ENCODE peak calls at places on chromosomes 5 and 9, in eight cellular contexts. One of them, this sample, is unnamed.

GRCh38 chr9:130444565-130445221 is at the start of gene ASS1:
- DNase-seq in CD8-positive, alpha-beta T cell: peak; percentile 24
- DNase-seq in right lobe of liver: peak; percentile 92
- DNase-seq in neural progenitor cell: peak; percentile 83
- DNase-seq in GM10248: peak; percentile 69
- DNase-seq in fibroblast of villous mesenchyme: no peak
- DNase-seq in AG09309: no peak
- DNase-seq in HCT116: no peak
- DNase-seq in this sample: peak; percentile 91

GRCh38 chr9:8430945-8431344 is 631.4 kb upstream of the DMAC1 start:
- DNase-seq in neural progenitor cell: no peak
- DNase-seq in right lobe of liver: no peak
- DNase-seq in AG09309: no peak
- DNase-seq in HCT116: no peak
- DNase-seq in CD8-positive, alpha-beta T cell: no peak
- DNase-seq in GM10248: no peak
- DNase-seq in fibroblast of villous mesenchyme: no peak
- DNase-seq in this sample: no peak

GRCh38 chr9:127583605-127584053 is 28.4 kb upstream of the STXBP1 start:
- DNase-seq in fibroblast of villous mesenchyme: peak; percentile 77
- DNase-seq in GM10248: no peak
- DNase-seq in AG09309: no peak
- DNase-seq in CD8-positive, alpha-beta T cell: no peak
- DNase-seq in HCT116: no peak
- DNase-seq in neural progenitor cell: no peak
- DNase-seq in right lobe of liver: no peak
- DNase-seq in this sample: no peak

GRCh38 chr5:149747833-149748366 is 17.8 kb downstream of the PPARGC1B start:
- DNase-seq in AG09309: no peak
- DNase-seq in fibroblast of villous mesenchyme: no peak
- DNase-seq in CD8-positive, alpha-beta T cell: no peak
- DNase-seq in neural progenitor cell: no peak
- DNase-seq in HCT116: no peak
- DNase-seq in GM10248: peak; percentile 18
- DNase-seq in right lobe of liver: no peak
- DNase-seq in this sample: no peak

GRCh38 chr5:119274024-119274766 is 81.6 kb upstream of the TNFAIP8 start:
- DNase-seq in neural progenitor cell: no peak
- DNase-seq in fibroblast of villous mesenchyme: peak; percentile 13
- DNase-seq in HCT116: peak; percentile 76
- DNase-seq in AG09309: no peak
- DNase-seq in right lobe of liver: peak; percentile 32
- DNase-seq in CD8-positive, alpha-beta T cell: no peak
- DNase-seq in GM10248: no peak
- DNase-seq in this sample: no peak

GRCh38 chr5:172640822-172641358 is at the start of gene NEURL1B:
- DNase-seq in AG09309: no peak
- DNase-seq in CD8-positive, alpha-beta T cell: peak; percentile 5
- DNase-seq in neural progenitor cell: peak; percentile 95
- DNase-seq in fibroblast of villous mesenchyme: peak; percentile 58
- DNase-seq in GM10248: peak; percentile 65
- DNase-seq in right lobe of liver: peak; percentile 84
- DNase-seq in HCT116: peak; percentile 26
- DNase-seq in this sample: peak; percentile 91

GRCh38 chr5:93099902-93100347 is 481.1 kb downstream of the NR2F1-AS1 start:
- DNase-seq in fibroblast of villous mesenchyme: peak; percentile 75
- DNase-seq in neural progenitor cell: no peak
- DNase-seq in AG09309: no peak
- DNase-seq in GM10248: no peak
- DNase-seq in right lobe of liver: no peak
- DNase-seq in CD8-positive, alpha-beta T cell: no peak
- DNase-seq in HCT116: no peak
- DNase-seq in this sample: no peak

GRCh38 chr9:16871358-16872151 is 1.1 kb upstream of the BNC2 start:
- DNase-seq in right lobe of liver: peak; percentile 57
- DNase-seq in HCT116: no peak
- DNase-seq in AG09309: no peak
- DNase-seq in neural progenitor cell: peak; percentile 67
- DNase-seq in CD8-positive, alpha-beta T cell: no peak
- DNase-seq in fibroblast of villous mesenchyme: peak; percentile 90
- DNase-seq in GM10248: no peak
- DNase-seq in this sample: no peak

GRCh38 chr9:37239224-37239859 is 119.0 kb downstream of the ZCCHC7 start:
- DNase-seq in HCT116: no peak
- DNase-seq in GM10248: no peak
- DNase-seq in fibroblast of villous mesenchyme: no peak
- DNase-seq in right lobe of liver: no peak
- DNase-seq in CD8-positive, alpha-beta T cell: no peak
- DNase-seq in neural progenitor cell: peak; percentile 10
- DNase-seq in AG09309: no peak
- DNase-seq in this sample: no peak

GRCh38 chr5:143308726-143309125 is 94.8 kb downstream of the NR3C1 start:
- DNase-seq in neural progenitor cell: no peak
- DNase-seq in GM10248: no peak
- DNase-seq in AG09309: no peak
- DNase-seq in HCT116: no peak
- DNase-seq in CD8-positive, alpha-beta T cell: no peak
- DNase-seq in right lobe of liver: no peak
- DNase-seq in fibroblast of villous mesenchyme: peak; percentile 48
- DNase-seq in this sample: no peak

GRCh38 chr5:38926121-38926520 is 80.3 kb downstream of the OSMR start:
- DNase-seq in neural progenitor cell: no peak
- DNase-seq in CD8-positive, alpha-beta T cell: no peak
- DNase-seq in fibroblast of villous mesenchyme: peak; percentile 31
- DNase-seq in HCT116: no peak
- DNase-seq in GM10248: no peak
- DNase-seq in AG09309: no peak
- DNase-seq in right lobe of liver: no peak
- DNase-seq in this sample: no peak

GRCh38 chr9:127751269-127752054 is 16.4 kb upstream of the TOR2A start:
- DNase-seq in fibroblast of villous mesenchyme: peak; percentile 30
- DNase-seq in right lobe of liver: no peak
- DNase-seq in neural progenitor cell: peak; percentile 79
- DNase-seq in HCT116: no peak
- DNase-seq in AG09309: no peak
- DNase-seq in CD8-positive, alpha-beta T cell: no peak
- DNase-seq in GM10248: no peak
- DNase-seq in this sample: no peak

GRCh38 chr9:121838757-121839669 is 187.6 kb downstream of the DAB2IP start:
- DNase-seq in GM10248: no peak
- DNase-seq in fibroblast of villous mesenchyme: no peak
- DNase-seq in CD8-positive, alpha-beta T cell: no peak
- DNase-seq in neural progenitor cell: no peak
- DNase-seq in right lobe of liver: no peak
- DNase-seq in AG09309: no peak
- DNase-seq in HCT116: no peak
- DNase-seq in this sample: no peak
- TF ChIP-seq CTCF in GM10248: no peak
- TF ChIP-seq CTCF in fibroblast of villous mesenchyme: no peak
- TF ChIP-seq CTCF in CD8-positive, alpha-beta T cell: no peak
- TF ChIP-seq CTCF in neural progenitor cell: peak; percentile 34
- TF ChIP-seq CTCF in right lobe of liver: no peak
- TF ChIP-seq CTCF in AG09309: peak; percentile 15
- TF ChIP-seq CTCF in HCT116: no peak
- TF ChIP-seq CTCF in this sample: peak; percentile 28

GRCh38 chr9:95177617-95178016 is 139.9 kb downstream of the FANCC start:
- DNase-seq in GM10248: no peak
- DNase-seq in right lobe of liver: no peak
- DNase-seq in HCT116: no peak
- DNase-seq in CD8-positive, alpha-beta T cell: no peak
- DNase-seq in fibroblast of villous mesenchyme: no peak
- DNase-seq in AG09309: no peak
- DNase-seq in neural progenitor cell: no peak
- DNase-seq in this sample: no peak

GRCh38 chr9:95181845-95182244 is 135.7 kb downstream of the FANCC start:
- DNase-seq in fibroblast of villous mesenchyme: no peak
- DNase-seq in neural progenitor cell: no peak
- DNase-seq in CD8-positive, alpha-beta T cell: no peak
- DNase-seq in AG09309: no peak
- DNase-seq in right lobe of liver: no peak
- DNase-seq in HCT116: no peak
- DNase-seq in GM10248: no peak
- DNase-seq in this sample: no peak

GRCh38 chr9:95181226-95181818 is 136.2 kb downstream of the FANCC start:
- DNase-seq in AG09309: no peak
- DNase-seq in CD8-positive, alpha-beta T cell: no peak
- DNase-seq in right lobe of liver: no peak
- DNase-seq in fibroblast of villous mesenchyme: no peak
- DNase-seq in GM10248: peak; percentile 41
- DNase-seq in neural progenitor cell: no peak
- DNase-seq in HCT116: peak; percentile 4
- DNase-seq in this sample: no peak

GRCh38 chr9:95185931-95186330 is 131.6 kb downstream of the FANCC start:
- DNase-seq in right lobe of liver: no peak
- DNase-seq in HCT116: no peak
- DNase-seq in GM10248: no peak
- DNase-seq in CD8-positive, alpha-beta T cell: no peak
- DNase-seq in neural progenitor cell: no peak
- DNase-seq in fibroblast of villous mesenchyme: no peak
- DNase-seq in AG09309: no peak
- DNase-seq in this sample: no peak

DNA sequence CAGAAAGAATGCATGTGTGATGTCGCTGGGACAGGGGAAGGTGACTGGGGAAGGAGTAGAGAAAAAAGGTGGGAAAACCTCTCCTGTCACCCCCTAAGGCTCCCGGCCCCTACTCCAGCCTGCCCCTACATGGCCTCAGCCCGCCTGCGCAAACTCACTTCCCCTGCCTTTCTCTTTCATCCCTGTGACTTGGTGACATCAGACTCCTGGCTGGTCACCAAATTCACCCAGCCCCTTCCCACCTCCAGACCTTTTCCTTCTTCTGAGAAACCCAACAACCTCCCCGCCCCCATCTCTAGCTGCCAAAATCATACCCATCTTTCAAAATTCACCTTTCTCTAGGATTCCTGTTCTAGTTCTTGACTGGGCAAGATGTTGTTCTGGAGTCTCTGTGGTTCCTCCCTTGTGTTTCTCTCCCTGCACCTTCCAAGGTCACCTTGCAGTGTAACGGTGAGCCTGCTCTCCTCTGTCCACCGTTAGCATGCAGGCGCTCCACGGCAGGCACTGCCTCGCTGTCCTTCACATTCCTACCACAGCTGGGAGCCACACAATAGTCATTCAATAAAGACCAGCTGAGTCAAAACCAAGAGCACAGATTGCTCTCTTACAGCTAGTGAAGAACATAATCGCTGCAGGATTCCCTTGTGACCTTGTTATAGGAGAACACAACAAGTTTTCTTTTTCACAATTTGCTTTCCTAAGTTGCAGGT is 134.5 kb downstream of the FANCC start:
- DNase-seq in neural progenitor cell: peak; percentile 48
- DNase-seq in HCT116: no peak
- DNase-seq in GM10248: no peak
- DNase-seq in fibroblast of villous mesenchyme: peak; percentile 21
- DNase-seq in CD8-positive, alpha-beta T cell: no peak
- DNase-seq in AG09309: no peak
- DNase-seq in right lobe of liver: no peak
- DNase-seq in this sample: no peak
- TF ChIP-seq CTCF in neural progenitor cell: peak; percentile 41
- TF ChIP-seq CTCF in HCT116: no peak
- TF ChIP-seq CTCF in GM10248: no peak
- TF ChIP-seq CTCF in fibroblast of villous mesenchyme: peak; percentile 41
- TF ChIP-seq CTCF in CD8-positive, alpha-beta T cell: no peak
- TF ChIP-seq CTCF in AG09309: no peak
- TF ChIP-seq CTCF in right lobe of liver: no peak
- TF ChIP-seq CTCF in this sample: no peak

GRCh38 chr5:1747079-1747802 is 52.4 kb downstream of the MRPL36 start:
- DNase-seq in GM10248: no peak
- DNase-seq in fibroblast of villous mesenchyme: no peak
- DNase-seq in AG09309: no peak
- DNase-seq in neural progenitor cell: no peak
- DNase-seq in CD8-positive, alpha-beta T cell: no peak
- DNase-seq in HCT116: no peak
- DNase-seq in right lobe of liver: no peak
- DNase-seq in this sample: no peak

GRCh38 chr5:1747803-1748085 is 51.9 kb downstream of the MRPL36 start:
- DNase-seq in HCT116: no peak
- DNase-seq in neural progenitor cell: no peak
- DNase-seq in right lobe of liver: peak; percentile 5
- DNase-seq in AG09309: no peak
- DNase-seq in fibroblast of villous mesenchyme: no peak
- DNase-seq in CD8-positive, alpha-beta T cell: no peak
- DNase-seq in GM10248: no peak
- DNase-seq in this sample: no peak

GRCh38 chr5:1748271-1748670 is 51.4 kb downstream of the MRPL36 start:
- DNase-seq in GM10248: no peak
- DNase-seq in CD8-positive, alpha-beta T cell: no peak
- DNase-seq in right lobe of liver: peak; percentile 7
- DNase-seq in AG09309: no peak
- DNase-seq in neural progenitor cell: no peak
- DNase-seq in fibroblast of villous mesenchyme: no peak
- DNase-seq in HCT116: no peak
- DNase-seq in this sample: no peak

GRCh38 chr5:1749346-1750124 is 50.1 kb downstream of the MRPL36 start:
- DNase-seq in GM10248: no peak
- DNase-seq in HCT116: no peak
- DNase-seq in AG09309: no peak
- DNase-seq in neural progenitor cell: no peak
- DNase-seq in fibroblast of villous mesenchyme: no peak
- DNase-seq in CD8-positive, alpha-beta T cell: no peak
- DNase-seq in right lobe of liver: peak; percentile 13
- DNase-seq in this sample: no peak

DNA sequence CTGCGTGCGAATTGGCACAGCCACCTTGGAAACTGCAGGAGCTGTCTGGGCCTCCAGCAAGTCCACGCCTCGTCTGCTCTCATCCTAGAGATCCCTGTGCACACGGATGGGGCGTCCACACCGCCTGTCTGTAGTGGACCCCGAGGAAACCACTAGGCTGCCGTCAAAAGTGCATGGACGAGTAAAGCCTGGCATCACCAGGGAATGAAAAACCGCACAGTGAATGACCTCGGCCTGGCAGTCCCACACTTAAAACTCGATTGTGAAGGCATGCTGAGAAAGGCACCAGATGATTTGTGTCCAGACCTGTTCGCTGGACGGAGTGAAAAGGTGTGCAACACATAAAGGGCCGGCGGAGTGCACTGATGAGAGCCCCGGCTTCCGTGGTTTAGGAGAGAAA is 50.8 kb downstream of the MRPL36 start:
- DNase-seq in right lobe of liver: peak; percentile 5
- DNase-seq in AG09309: no peak
- DNase-seq in HCT116: no peak
- DNase-seq in neural progenitor cell: no peak
- DNase-seq in GM10248: no peak
- DNase-seq in CD8-positive, alpha-beta T cell: no peak
- DNase-seq in fibroblast of villous mesenchyme: no peak
- DNase-seq in this sample: no peak
- TF ChIP-seq CTCF in right lobe of liver: no peak
- TF ChIP-seq CTCF in AG09309: no peak
- TF ChIP-seq CTCF in HCT116: no peak
- TF ChIP-seq CTCF in neural progenitor cell: no peak
- TF ChIP-seq CTCF in GM10248: no peak
- TF ChIP-seq CTCF in CD8-positive, alpha-beta T cell: no peak
- TF ChIP-seq CTCF in fibroblast of villous mesenchyme: no peak
- TF ChIP-seq CTCF in this sample: no peak

DNA sequence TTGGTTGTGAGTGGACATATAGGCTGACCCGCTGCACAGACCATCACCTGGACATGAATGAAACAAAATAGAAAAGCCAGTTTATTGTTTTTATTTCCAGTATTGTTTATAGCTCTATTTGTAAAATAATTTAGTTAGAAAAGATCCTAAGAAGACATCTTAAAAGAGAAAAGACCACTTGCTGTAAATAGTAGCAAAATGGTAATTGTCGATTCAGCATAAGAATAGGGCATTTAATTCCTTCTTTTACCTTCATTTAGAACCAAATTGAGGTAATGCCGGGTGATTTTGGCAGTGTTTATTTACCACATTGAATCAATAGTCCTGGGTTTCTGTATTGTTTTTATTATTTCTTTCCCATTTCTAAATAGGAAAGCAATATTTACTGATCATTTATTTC is 7.4 kb downstream of the TARS1 start:
- DNase-seq in GM10248: no peak
- DNase-seq in AG09309: no peak
- DNase-seq in right lobe of liver: no peak
- DNase-seq in neural progenitor cell: no peak
- DNase-seq in fibroblast of villous mesenchyme: no peak
- DNase-seq in CD8-positive, alpha-beta T cell: no peak
- DNase-seq in HCT116: no peak
- DNase-seq in this sample: no peak
- TF ChIP-seq CTCF in GM10248: no peak
- TF ChIP-seq CTCF in AG09309: no peak
- TF ChIP-seq CTCF in right lobe of liver: no peak
- TF ChIP-seq CTCF in neural progenitor cell: no peak
- TF ChIP-seq CTCF in fibroblast of villous mesenchyme: no peak
- TF ChIP-seq CTCF in CD8-positive, alpha-beta T cell: no peak
- TF ChIP-seq CTCF in HCT116: no peak
- TF ChIP-seq CTCF in this sample: no peak

This sample was measured in D721Med.